ENCODE peak calls at places on chromosomes 13 and 19, in ten cellular contexts. Y is prostate gland, L is A549, X is BE2C, S is psoas muscle, O is heart left ventricle, Z is AG04449, U is pancreas, N is left ventricle myocardium inferior, H is choroid plexus epithelial cell. I is an unnamed sample.

GRCh38 chr13:109971006-109971744 is 184.8 kb upstream of the IRS2 start:
- DNase-seq in Y (no peak), L (no peak), X (no peak), S (no peak), O (no peak), Z (no peak), U (no peak), N (peak; percentile 42), H (no peak), I (no peak)

GRCh38 chr19:16037424-16038195 is 38.7 kb upstream of the TPM4 start:
- DNase-seq in Y (no peak), L (no peak), X (no peak), S (no peak), O (no peak), Z (no peak), U (no peak), N (no peak), H (no peak), I (no peak)

GRCh38 chr13:113941571-113942191 is 32.2 kb downstream of the C13orf46 start:
- DNase-seq in Y (no peak), L (no peak), X (no peak), S (no peak), O (no peak), Z (no peak), U (no peak), N (peak; percentile 11), H (peak; percentile 54), I (peak; percentile 73)

GRCh38 chr13:103961129-103961528 is 894.9 kb upstream of the SLC10A2 start:
- DNase-seq in Y (no peak), L (no peak), X (no peak), S (no peak), O (no peak), Z (no peak), U (no peak), N (no peak), H (peak; percentile 39), I (no peak)

GRCh38 chr13:31069808-31070544 is 91.7 kb downstream of the HSPH1 start:
- DNase-seq in Y (no peak), L (no peak), X (no peak), S (no peak), O (no peak), Z (no peak), U (no peak), N (no peak), H (no peak), I (no peak)

GRCh38 chr19:41373993-41374392 is 2.3 kb upstream of the TMEM91 start:
- DNase-seq in Y (peak; percentile 47), L (no peak), X (peak; percentile 97), S (peak; percentile 83), O (peak; percentile 88), Z (peak; percentile 59), U (peak; percentile 90), N (peak; percentile 90), H (peak; percentile 97), I (peak; percentile 91)

GRCh38 chr19:4502282-4503223 is 15.7 kb downstream of the PLIN4 start:
- DNase-seq in Y (no peak), L (no peak), X (no peak), S (no peak), O (peak; percentile 7), Z (no peak), U (peak; percentile 17), N (no peak), H (no peak), I (no peak)

GRCh38 chr19:41708481-41708880 is at the start of gene CEACAM5:
- DNase-seq in Y (no peak), L (no peak), X (no peak), S (no peak), O (no peak), Z (no peak), U (no peak), N (no peak), H (no peak), I (no peak)

GRCh38 chr13:100989424-100989823 is 314.8 kb upstream of the TMTC4 start:
- DNase-seq in Y (no peak), L (no peak), X (no peak), S (no peak), O (no peak), Z (no peak), U (no peak), N (no peak), H (no peak), I (no peak)

GRCh38 chr19:45404557-45405434 is at the start of gene PPP1R13L:
- DNase-seq in Y (peak; percentile 96), L (peak; percentile 95), X (peak; percentile 53), S (peak; percentile 78), O (peak; percentile 88), Z (no peak), U (peak; percentile 95), N (peak; percentile 89), H (peak; percentile 85), I (peak; percentile 66)

GRCh38 chr13:109785141-109785891 is 1.1 kb downstream of the IRS2 start:
- DNase-seq in Y (no peak), L (no peak), X (peak; percentile 63), S (peak; percentile 45), O (no peak), Z (no peak), U (peak; percentile 61), N (peak; percentile 55), H (peak; percentile 85), I (peak; percentile 54)

GRCh38 chr19:15432018-15432494 is 13.3 kb upstream of the AKAP8L start:
- DNase-seq in Y (no peak), L (peak; percentile 21), X (no peak), S (no peak), O (no peak), Z (no peak), U (peak; percentile 48), N (no peak), H (no peak), I (no peak)

GRCh38 chr19:49106648-49107135 is 7.5 kb upstream of the LIN7B start:
- DNase-seq in Y (no peak), L (peak; percentile 69), X (peak; percentile 83), S (peak; percentile 58), O (peak; percentile 27), Z (no peak), U (peak; percentile 67), N (peak; percentile 48), H (peak; percentile 66), I (peak; percentile 58)

GRCh38 chr19:2186071-2186846 is 22.5 kb downstream of the DOT1L start:
- DNase-seq in Y (peak; percentile 84), L (no peak), X (no peak), S (peak; percentile 92), O (peak; percentile 88), Z (peak; percentile 93), U (no peak), N (peak; percentile 87), H (peak; percentile 91), I (peak; percentile 97)

GRCh38 chr19:3142292-3142670 is 6.4 kb downstream of the GNA15 start:
- DNase-seq in Y (no peak), L (peak; percentile 81), X (no peak), S (no peak), O (no peak), Z (no peak), U (no peak), N (no peak), H (no peak), I (peak; percentile 96)

GRCh38 chr19:50557009-50557613 is 11.1 kb downstream of the LRRC4B start:
- DNase-seq in Y (no peak), L (no peak), X (no peak), S (no peak), O (no peak), Z (no peak), U (no peak), N (no peak), H (no peak), I (no peak)

GRCh38 chr13:52879950-52880650 is 31.7 kb upstream of the PCDH8 start:
- DNase-seq in Y (no peak), L (no peak), X (no peak), S (no peak), O (no peak), Z (no peak), U (no peak), N (no peak), H (no peak), I (no peak)

DNA sequence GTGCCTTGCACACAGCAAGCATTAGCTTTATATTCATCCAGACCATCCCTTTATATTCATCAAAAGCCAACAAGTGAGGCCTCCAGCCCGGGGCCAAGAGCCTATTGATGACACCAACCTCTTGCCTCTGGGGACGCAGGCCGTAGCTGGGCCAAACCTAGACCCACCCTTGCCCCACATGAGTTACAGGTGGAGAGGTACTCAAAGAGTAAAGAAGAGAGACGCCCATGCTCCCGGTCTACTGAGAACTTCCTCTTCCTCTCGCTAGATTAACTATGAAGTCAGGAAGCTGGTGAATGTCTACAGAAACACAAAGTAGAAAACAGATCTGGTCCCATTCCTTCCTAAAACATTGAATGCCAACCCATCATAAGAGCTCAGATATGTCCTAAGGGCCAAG is 3.8 kb upstream of the MLNR start:
- DNase-seq in Y (no peak), L (no peak), X (no peak), S (no peak), O (no peak), Z (no peak), U (no peak), N (no peak), H (no peak), I (no peak)
- H3K4me3 ChIP-seq in Y (no peak overlapping the region), L (no peak overlapping the region), X (no peak overlapping the region), S (no peak overlapping the region), O (no peak overlapping the region), Z (no peak overlapping the region), U (no peak overlapping the region), N (no peak overlapping the region), H (no peak overlapping the region), I (no peak overlapping the region)

GRCh38 chr13:84433024-84433423 is 550.8 kb upstream of the SLITRK1 start:
- DNase-seq in Y (no peak), L (no peak), X (no peak), S (no peak), O (no peak), Z (peak; percentile 80), U (no peak), N (no peak), H (peak; percentile 78), I (peak; percentile 74)
- TF ChIP-seq CTCF in Y (no peak), L (no peak), X (no peak), S (no peak), O (no peak), Z (peak; percentile 6), U (no peak), N (no peak), H (peak; percentile 3), I (no peak)

GRCh38 chr13:98172570-98173405 is 4.3 kb downstream of the RNF113B start:
- DNase-seq in Y (peak; percentile 43), L (no peak), X (no peak), S (no peak), O (no peak), Z (no peak), U (no peak), N (no peak), H (peak; percentile 56), I (peak; percentile 50)
- H3K4me3 ChIP-seq in Y (no peak overlapping the region), L (no peak overlapping the region), X (peak overlapping the region; percentile 32), S (peak overlapping the region; percentile 31), O (peak overlapping the region; percentile 27), Z (no peak overlapping the region), U (no peak overlapping the region), N (peak overlapping the region; percentile 46), H (no peak overlapping the region), I (no peak overlapping the region)

GRCh38 chr13:60623131-60623530 is 226.1 kb downstream of the TDRD3 start:
- DNase-seq in Y (no peak), L (no peak), X (no peak), S (no peak), O (no peak), Z (no peak), U (no peak), N (no peak), H (no peak), I (no peak)

GRCh38 chr13:60629158-60629557 is 232.1 kb downstream of the TDRD3 start:
- DNase-seq in Y (no peak), L (no peak), X (no peak), S (no peak), O (no peak), Z (no peak), U (no peak), N (no peak), H (no peak), I (no peak)

GRCh38 chr13:60627071-60627686 is 230.2 kb downstream of the TDRD3 start:
- DNase-seq in Y (no peak), L (peak; percentile 6), X (peak; percentile 64), S (no peak), O (no peak), Z (no peak), U (no peak), N (no peak), H (peak; percentile 49), I (peak; percentile 18)
- TF ChIP-seq CTCF in Y (peak; percentile 42), L (peak; percentile 41), X (peak; percentile 84), S (no peak), O (peak; percentile 55), Z (peak; percentile 43), U (peak; percentile 10), N (peak; percentile 71), H (peak; percentile 76), I (peak; percentile 69)

I was measured in fibroblast of mammary gland.